ENCODE peak calls at places on chromosomes 12 and 14, in six cellular contexts. One of them, this sample, is unnamed.

GRCh38 chr12:67068773-67069450 is 200.2 kb upstream of the CAND1 start:
- DNase-seq in ovary: peak; percentile 27
- DNase-seq in PC-9: peak; percentile 52
- DNase-seq in OCI-LY7: peak; percentile 48
- DNase-seq in heart right ventricle: no peak
- DNase-seq in adipocyte: peak; percentile 71
- DNase-seq in this sample: peak; percentile 48

GRCh38 chr12:102010265-102010994 is 51.4 kb downstream of the WASHC3 start:
- DNase-seq in PC-9: no peak
- DNase-seq in heart right ventricle: no peak
- DNase-seq in OCI-LY7: peak; percentile 85
- DNase-seq in ovary: no peak
- DNase-seq in adipocyte: no peak
- DNase-seq in this sample: no peak

GRCh38 chr14:40197344-40197743 is 765.1 kb upstream of the FBXO33 start:
- DNase-seq in adipocyte: no peak
- DNase-seq in heart right ventricle: no peak
- DNase-seq in ovary: no peak
- DNase-seq in PC-9: no peak
- DNase-seq in OCI-LY7: no peak
- DNase-seq in this sample: no peak

GRCh38 chr14:42628591-42628990 is 1021.9 kb downstream of the LRFN5 start:
- DNase-seq in PC-9: no peak
- DNase-seq in heart right ventricle: no peak
- DNase-seq in ovary: no peak
- DNase-seq in adipocyte: no peak
- DNase-seq in OCI-LY7: no peak
- DNase-seq in this sample: no peak

GRCh38 chr12:12901158-12901791 is 9.9 kb downstream of the GPRC5A start:
- DNase-seq in ovary: peak; percentile 61
- DNase-seq in heart right ventricle: no peak
- DNase-seq in adipocyte: peak; percentile 87
- DNase-seq in PC-9: peak; percentile 86
- DNase-seq in OCI-LY7: no peak
- DNase-seq in this sample: peak; percentile 86

GRCh38 chr14:94646066-94646465 is 33.9 kb downstream of the SERPINA3 start:
- DNase-seq in adipocyte: no peak
- DNase-seq in OCI-LY7: no peak
- DNase-seq in PC-9: no peak
- DNase-seq in ovary: no peak
- DNase-seq in heart right ventricle: no peak
- DNase-seq in this sample: no peak

GRCh38 chr12:4250691-4251090 is 22.9 kb upstream of the CCND2 start:
- DNase-seq in PC-9: no peak
- DNase-seq in adipocyte: no peak
- DNase-seq in OCI-LY7: no peak
- DNase-seq in ovary: no peak
- DNase-seq in heart right ventricle: no peak
- DNase-seq in this sample: no peak

GRCh38 chr14:57293851-57294837 is 25.4 kb downstream of the AP5M1 start:
- DNase-seq in PC-9: no peak
- DNase-seq in adipocyte: peak; percentile 68
- DNase-seq in heart right ventricle: no peak
- DNase-seq in ovary: no peak
- DNase-seq in OCI-LY7: peak; percentile 31
- DNase-seq in this sample: no peak

GRCh38 chr12:69392146-69392928 is 32.8 kb downstream of the YEATS4 start:
- DNase-seq in ovary: no peak
- DNase-seq in heart right ventricle: no peak
- DNase-seq in PC-9: no peak
- DNase-seq in OCI-LY7: no peak
- DNase-seq in adipocyte: no peak
- DNase-seq in this sample: no peak

GRCh38 chr12:124361996-124362395 is 67.1 kb downstream of the RFLNA start:
- DNase-seq in OCI-LY7: no peak
- DNase-seq in adipocyte: no peak
- DNase-seq in PC-9: no peak
- DNase-seq in ovary: no peak
- DNase-seq in heart right ventricle: no peak
- DNase-seq in this sample: no peak

GRCh38 chr12:115468087-115468510 is 784.1 kb upstream of the TBX3 start:
- DNase-seq in PC-9: no peak
- DNase-seq in ovary: no peak
- DNase-seq in adipocyte: peak; percentile 8
- DNase-seq in OCI-LY7: no peak
- DNase-seq in heart right ventricle: no peak
- DNase-seq in this sample: peak; percentile 40

GRCh38 chr14:32166924-32167323 is 34.9 kb upstream of the RNU6-7 start:
- DNase-seq in PC-9: no peak
- DNase-seq in OCI-LY7: no peak
- DNase-seq in heart right ventricle: no peak
- DNase-seq in adipocyte: no peak
- DNase-seq in ovary: no peak
- DNase-seq in this sample: no peak

GRCh38 chr12:64612843-64613242 is 2.5 kb downstream of the RASSF3 start:
- DNase-seq in PC-9: no peak
- DNase-seq in OCI-LY7: peak; percentile 15
- DNase-seq in heart right ventricle: no peak
- DNase-seq in ovary: no peak
- DNase-seq in adipocyte: no peak
- DNase-seq in this sample: no peak

GRCh38 chr14:35341454-35342159 is 49.4 kb downstream of the PSMA6 start:
- DNase-seq in OCI-LY7: no peak
- DNase-seq in PC-9: peak; percentile 81
- DNase-seq in heart right ventricle: peak; percentile 95
- DNase-seq in ovary: peak; percentile 94
- DNase-seq in adipocyte: peak; percentile 92
- DNase-seq in this sample: peak; percentile 98

GRCh38 chr14:93090826-93091583 is 24.7 kb downstream of the ITPK1 start:
- DNase-seq in heart right ventricle: no peak
- DNase-seq in adipocyte: peak; percentile 20
- DNase-seq in PC-9: no peak
- DNase-seq in ovary: peak; percentile 46
- DNase-seq in OCI-LY7: no peak
- DNase-seq in this sample: no peak
- H3K4me1 ChIP-seq in heart right ventricle: peaks cover 49% of the 10 kb centered on the region
- H3K4me1 ChIP-seq in adipocyte: peaks cover 15% of the 10 kb centered on the region
- H3K4me1 ChIP-seq in PC-9: peaks cover 35% of the 10 kb centered on the region
- H3K4me1 ChIP-seq in ovary: peaks cover 9% of the 10 kb centered on the region
- H3K4me1 ChIP-seq in OCI-LY7: no peaks in the 10 kb centered on the region
- H3K4me1 ChIP-seq in this sample: no peaks in the 10 kb centered on the region

GRCh38 chr14:103581954-103582703 is 19.4 kb downstream of the COA8 start:
- DNase-seq in ovary: no peak
- DNase-seq in PC-9: no peak
- DNase-seq in heart right ventricle: no peak
- DNase-seq in OCI-LY7: no peak
- DNase-seq in adipocyte: no peak
- DNase-seq in this sample: no peak
- H3K36me3 ChIP-seq in ovary: no peaks in the 10 kb centered on the region
- H3K36me3 ChIP-seq in PC-9: peaks cover 25% of the 10 kb centered on the region
- H3K36me3 ChIP-seq in heart right ventricle: no peaks in the 10 kb centered on the region
- H3K36me3 ChIP-seq in OCI-LY7: peaks cover 9% of the 10 kb centered on the region
- H3K36me3 ChIP-seq in adipocyte: peaks cover 39% of the 10 kb centered on the region
- H3K36me3 ChIP-seq in this sample: no peaks in the 10 kb centered on the region

GRCh38 chr12:123099556-123100192 is 51.2 kb downstream of the PITPNM2 start:
- DNase-seq in heart right ventricle: no peak
- DNase-seq in PC-9: no peak
- DNase-seq in OCI-LY7: no peak
- DNase-seq in ovary: no peak
- DNase-seq in adipocyte: no peak
- DNase-seq in this sample: no peak
- H3K4me1 ChIP-seq in heart right ventricle: peaks cover 50% of the 10 kb centered on the region
- H3K4me1 ChIP-seq in PC-9: peaks cover 34% of the 10 kb centered on the region
- H3K4me1 ChIP-seq in OCI-LY7: no peaks in the 10 kb centered on the region
- H3K4me1 ChIP-seq in ovary: peaks cover 37% of the 10 kb centered on the region
- H3K4me1 ChIP-seq in adipocyte: peaks cover 15% of the 10 kb centered on the region
- H3K4me1 ChIP-seq in this sample: peaks cover 27% of the 10 kb centered on the region

GRCh38 chr14:55661029-55661428 is 81.0 kb downstream of the KTN1 start:
- DNase-seq in heart right ventricle: no peak
- DNase-seq in OCI-LY7: no peak
- DNase-seq in adipocyte: no peak
- DNase-seq in ovary: no peak
- DNase-seq in PC-9: no peak
- DNase-seq in this sample: no peak

GRCh38 chr14:55665067-55665700 is 85.2 kb downstream of the KTN1 start:
- DNase-seq in ovary: no peak
- DNase-seq in heart right ventricle: no peak
- DNase-seq in PC-9: no peak
- DNase-seq in OCI-LY7: no peak
- DNase-seq in adipocyte: peak; percentile 7
- DNase-seq in this sample: no peak

DNA sequence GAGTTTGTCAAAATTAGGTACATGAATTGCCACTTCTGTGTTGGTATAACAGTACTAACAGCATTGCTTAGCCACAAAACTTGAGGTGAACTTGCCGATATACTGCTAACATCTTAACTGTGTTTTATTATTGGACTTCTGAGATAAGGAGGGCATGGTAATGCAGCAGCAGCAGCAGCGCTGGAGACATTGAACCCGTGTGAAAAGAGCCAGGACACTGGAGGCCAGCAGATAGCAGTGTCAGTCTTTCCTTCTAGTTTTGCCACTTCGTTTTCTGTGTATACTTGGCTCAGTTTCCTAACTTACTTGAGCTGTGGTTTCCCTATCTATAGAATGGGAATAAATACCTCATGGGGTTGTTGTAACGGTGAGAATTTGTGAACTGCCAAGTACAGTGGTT is 82.8 kb downstream of the KTN1 start:
- DNase-seq in OCI-LY7: no peak
- DNase-seq in ovary: no peak
- DNase-seq in heart right ventricle: peak; percentile 4
- DNase-seq in PC-9: no peak
- DNase-seq in adipocyte: no peak
- DNase-seq in this sample: no peak
- H3K36me3 ChIP-seq in OCI-LY7: peaks cover 81% of the 10 kb centered on the region
- H3K36me3 ChIP-seq in ovary: no peaks in the 10 kb centered on the region
- H3K36me3 ChIP-seq in heart right ventricle: peaks cover 2% of the 10 kb centered on the region
- H3K36me3 ChIP-seq in PC-9: peaks cover 40% of the 10 kb centered on the region
- H3K36me3 ChIP-seq in adipocyte: peaks cover 54% of the 10 kb centered on the region
- H3K36me3 ChIP-seq in this sample: peaks cover 5% of the 10 kb centered on the region

GRCh38 chr14:49893309-49894213 is 679 bp downstream of the ARF6 start:
- DNase-seq in ovary: peak; percentile 70
- DNase-seq in PC-9: no peak
- DNase-seq in heart right ventricle: peak; percentile 50
- DNase-seq in OCI-LY7: peak; percentile 66
- DNase-seq in adipocyte: peak; percentile 71
- DNase-seq in this sample: peak; percentile 28
- H3K4me1 ChIP-seq in ovary: peaks cover 3% of the 10 kb centered on the region
- H3K4me1 ChIP-seq in PC-9: peaks cover 36% of the 10 kb centered on the region
- H3K4me1 ChIP-seq in heart right ventricle: peaks cover 48% of the 10 kb centered on the region
- H3K4me1 ChIP-seq in OCI-LY7: peaks cover 34% of the 10 kb centered on the region
- H3K4me1 ChIP-seq in adipocyte: peaks cover 38% of the 10 kb centered on the region
- H3K4me1 ChIP-seq in this sample: peaks cover 48% of the 10 kb centered on the region

DNA sequence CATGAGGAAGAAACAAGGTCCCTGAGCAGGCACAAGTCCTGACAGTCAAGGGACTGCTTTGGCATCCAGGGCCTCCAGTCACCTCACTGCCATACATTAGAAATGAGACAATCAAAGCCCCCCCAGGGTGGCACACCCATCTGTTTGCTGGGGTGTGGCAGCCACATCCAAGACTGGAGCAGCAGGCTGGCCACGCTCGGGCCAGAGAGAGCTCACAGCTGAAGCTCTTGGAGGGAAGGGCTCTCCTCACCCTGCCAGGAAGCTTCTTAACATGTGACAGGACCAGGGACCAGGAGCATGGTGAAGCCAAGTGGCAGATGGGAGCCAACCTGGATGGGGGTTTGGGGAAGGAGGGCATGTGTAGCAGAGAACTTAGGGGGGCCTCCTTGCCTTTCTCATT is 10.0 kb downstream of the CACNB3 start:
- DNase-seq in heart right ventricle: no peak
- DNase-seq in adipocyte: no peak
- DNase-seq in OCI-LY7: no peak
- DNase-seq in PC-9: no peak
- DNase-seq in ovary: no peak
- DNase-seq in this sample: no peak
- H3K36me3 ChIP-seq in heart right ventricle: peaks cover 7% of the 10 kb centered on the region
- H3K36me3 ChIP-seq in adipocyte: peaks cover 85% of the 10 kb centered on the region
- H3K36me3 ChIP-seq in OCI-LY7: peaks cover 59% of the 10 kb centered on the region
- H3K36me3 ChIP-seq in PC-9: peaks cover 11% of the 10 kb centered on the region
- H3K36me3 ChIP-seq in ovary: no peaks in the 10 kb centered on the region
- H3K36me3 ChIP-seq in this sample: no peaks in the 10 kb centered on the region

DNA sequence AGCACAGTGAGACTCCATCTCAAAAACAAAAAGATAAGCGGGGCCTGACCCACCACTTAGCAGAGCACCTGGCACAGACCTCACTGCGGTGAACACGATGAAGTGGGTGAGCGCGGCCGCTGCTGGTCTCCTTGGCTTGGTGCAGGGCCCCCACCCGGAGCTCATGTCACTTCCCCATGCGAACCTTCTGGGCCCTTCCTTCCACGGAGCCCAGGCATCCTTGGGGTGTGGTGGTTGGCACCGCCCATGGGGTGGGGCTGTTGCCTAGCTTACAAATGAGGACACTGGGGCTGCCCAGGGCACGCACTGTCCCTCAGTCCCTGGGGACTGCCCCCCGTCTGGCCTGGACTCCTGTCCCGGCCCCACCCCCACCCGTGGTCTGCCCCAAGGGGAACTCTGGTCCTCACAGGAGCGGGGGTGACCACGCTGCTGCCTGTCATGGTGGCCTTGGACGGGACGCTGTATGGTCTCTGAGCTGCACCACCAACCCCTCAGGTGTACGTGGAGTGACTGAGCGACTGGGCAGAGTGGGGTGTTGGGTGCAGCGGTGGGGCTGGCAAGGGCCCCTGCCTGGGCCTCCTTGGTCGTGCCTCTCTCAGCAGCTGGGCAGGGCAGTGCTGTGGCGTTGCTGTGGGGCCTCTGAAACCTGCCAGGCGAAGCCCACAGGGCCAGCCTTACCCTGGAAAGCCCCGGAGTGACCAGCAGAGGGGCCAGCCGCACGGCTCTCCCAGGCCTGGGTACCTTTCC is 15.3 kb downstream of the FBRSL1 start:
- DNase-seq in OCI-LY7: no peak
- DNase-seq in heart right ventricle: no peak
- DNase-seq in PC-9: no peak
- DNase-seq in ovary: no peak
- DNase-seq in adipocyte: no peak
- DNase-seq in this sample: no peak
- H3K4me1 ChIP-seq in OCI-LY7: peaks cover 6% of the 10 kb centered on the region
- H3K4me1 ChIP-seq in heart right ventricle: peaks cover 69% of the 10 kb centered on the region
- H3K4me1 ChIP-seq in PC-9: no peaks in the 10 kb centered on the region
- H3K4me1 ChIP-seq in ovary: peaks cover 39% of the 10 kb centered on the region
- H3K4me1 ChIP-seq in adipocyte: peaks cover 13% of the 10 kb centered on the region
- H3K4me1 ChIP-seq in this sample: peaks cover 78% of the 10 kb centered on the region

DNA sequence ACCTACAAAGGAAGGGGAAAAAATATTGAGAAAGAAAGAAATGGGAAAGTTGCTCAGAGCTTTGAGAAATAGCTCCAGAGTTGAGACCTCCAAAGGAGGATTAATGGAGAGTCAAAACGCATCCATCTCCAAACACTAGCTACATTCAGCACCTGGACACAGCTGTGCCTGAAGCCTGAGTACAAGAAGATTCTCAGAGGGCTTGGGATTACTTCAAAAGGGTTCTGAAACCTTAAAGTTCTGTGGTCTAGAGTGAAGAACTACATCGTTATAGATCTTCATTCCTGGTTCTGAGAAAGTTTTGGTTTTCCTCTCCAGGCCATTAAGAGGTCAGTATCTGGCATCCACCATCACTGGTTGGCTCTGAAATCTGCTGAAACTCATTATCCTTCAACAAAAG is 10.5 kb upstream of the TMED10 start:
- DNase-seq in ovary: no peak
- DNase-seq in heart right ventricle: no peak
- DNase-seq in adipocyte: no peak
- DNase-seq in PC-9: no peak
- DNase-seq in OCI-LY7: no peak
- DNase-seq in this sample: no peak
- H3K36me3 ChIP-seq in ovary: no peaks in the 10 kb centered on the region
- H3K36me3 ChIP-seq in heart right ventricle: no peaks in the 10 kb centered on the region
- H3K36me3 ChIP-seq in adipocyte: no peaks in the 10 kb centered on the region
- H3K36me3 ChIP-seq in PC-9: no peaks in the 10 kb centered on the region
- H3K36me3 ChIP-seq in OCI-LY7: no peaks in the 10 kb centered on the region
- H3K36me3 ChIP-seq in this sample: no peaks in the 10 kb centered on the region

GRCh38 chr14:90424075-90424474 is 27.2 kb downstream of the CALM1 start:
- DNase-seq in heart right ventricle: no peak
- DNase-seq in PC-9: no peak
- DNase-seq in OCI-LY7: no peak
- DNase-seq in adipocyte: no peak
- DNase-seq in ovary: no peak
- DNase-seq in this sample: no peak
- H3K4me1 ChIP-seq in heart right ventricle: peaks cover 27% of the 10 kb centered on the region
- H3K4me1 ChIP-seq in PC-9: peaks cover 8% of the 10 kb centered on the region
- H3K4me1 ChIP-seq in OCI-LY7: no peaks in the 10 kb centered on the region
- H3K4me1 ChIP-seq in adipocyte: no peaks in the 10 kb centered on the region
- H3K4me1 ChIP-seq in ovary: no peaks in the 10 kb centered on the region
- H3K4me1 ChIP-seq in this sample: no peaks in the 10 kb centered on the region